ENCODE peak calls at places on chromosomes 11 and 22, in eight cellular contexts. D, H, Y, V, C, N, U and K are unnamed samples.

GRCh38 chr11:1774886-1775285 is 11.2 kb upstream of the CTSD start:
- DNase-seq in D (no peak), H (no peak), Y (no peak), V (no peak), C (no peak), N (no peak), U (no peak), K (no peak)

GRCh38 chr11:45988922-45989321 is 66.5 kb downstream of the LARGE2 start:
- DNase-seq in D (no peak), H (no peak), Y (no peak), V (no peak), C (no peak), N (no peak), U (no peak), K (no peak)

GRCh38 chr11:69367211-69367964 is 73.4 kb downstream of the MYEOV start:
- DNase-seq in D (no peak), H (no peak), Y (no peak), V (no peak), C (no peak), N (no peak), U (no peak), K (peak; percentile 28)

GRCh38 chr11:110921742-110922200 is 209.5 kb upstream of the ARHGAP20 start:
- DNase-seq in D (no peak), H (no peak), Y (no peak), V (no peak), C (no peak), N (no peak), U (peak; percentile 62), K (peak; percentile 50)

GRCh38 chr11:899724-900123 is 10.9 kb downstream of the CHID1 start:
- DNase-seq in D (no peak), H (no peak), Y (no peak), V (no peak), C (no peak), N (no peak), U (no peak), K (no peak)

GRCh38 chr22:23391022-23391421 is 189.1 kb downstream of the IGLL1 start:
- DNase-seq in D (no peak), H (no peak), Y (no peak), V (no peak), C (no peak), N (no peak), U (no peak), K (no peak)

GRCh38 chr22:40153186-40153585 is 24.5 kb upstream of the TNRC6B start:
- DNase-seq in D (no peak), H (no peak), Y (no peak), V (no peak), C (no peak), N (no peak), U (no peak), K (no peak)

GRCh38 chr22:38162881-38163843 is 18.5 kb downstream of the PLA2G6 start:
- DNase-seq in D (no peak), H (no peak), Y (no peak), V (no peak), C (no peak), N (peak; percentile 64), U (no peak), K (no peak)

GRCh38 chr11:128772814-128773213 is 78.9 kb downstream of the FLI1 start:
- DNase-seq in D (no peak), H (no peak), Y (no peak), V (no peak), C (peak; percentile 49), N (peak; percentile 69), U (no peak), K (no peak)

GRCh38 chr11:115144014-115144413 is 360.2 kb downstream of the CADM1 start:
- DNase-seq in D (no peak), H (no peak), Y (no peak), V (no peak), C (no peak), N (no peak), U (no peak), K (no peak)

GRCh38 chr11:78192911-78193341 is 4.2 kb downstream of the USP35 start:
- DNase-seq in D (no peak), H (no peak), Y (no peak), V (no peak), C (no peak), N (peak; percentile 16), U (no peak), K (no peak)

GRCh38 chr11:64534950-64535349 is 56.1 kb upstream of the SLC22A12 start:
- DNase-seq in D (no peak), H (no peak), Y (no peak), V (no peak), C (no peak), N (no peak), U (no peak), K (no peak)

GRCh38 chr22:39176673-39177455 is 24.4 kb upstream of the CBX7 start:
- DNase-seq in D (no peak), H (no peak), Y (no peak), V (no peak), C (no peak), N (no peak), U (no peak), K (no peak)

GRCh38 chr11:60769273-60769672 is 12.6 kb downstream of the MS4A15 start:
- DNase-seq in D (no peak), H (no peak), Y (no peak), V (no peak), C (no peak), N (no peak), U (no peak), K (no peak)

GRCh38 chr22:37822079-37822833 is 926 bp upstream of the GALR3 start:
- DNase-seq in D (no peak), H (no peak), Y (no peak), V (no peak), C (no peak), N (no peak), U (no peak), K (no peak)

GRCh38 chr11:119880143-119880542 is 151.1 kb upstream of the NECTIN1 start:
- DNase-seq in D (no peak), H (no peak), Y (no peak), V (no peak), C (no peak), N (no peak), U (no peak), K (no peak)

GRCh38 chr11:122556605-122557004 is 98.9 kb upstream of the UBASH3B start:
- DNase-seq in D (no peak), H (no peak), Y (no peak), V (no peak), C (no peak), N (no peak), U (no peak), K (no peak)

GRCh38 chr11:69888671-69889076 is 69.5 kb upstream of the FGF3 start:
- DNase-seq in D (peak; percentile 86), H (no peak), Y (peak; percentile 26), V (no peak), C (peak; percentile 83), N (peak; percentile 67), U (peak; percentile 40), K (peak; percentile 38)

GRCh38 chr11:119693253-119693815 is 35.7 kb downstream of the NECTIN1 start:
- DNase-seq in D (peak; percentile 64), H (no peak), Y (no peak), V (no peak), C (no peak), N (peak; percentile 28), U (no peak), K (no peak)

GRCh38 chr22:49640366-49641095 is 187.1 kb downstream of the BRD1 start:
- DNase-seq in D (no peak), H (no peak), Y (no peak), V (no peak), C (no peak), N (no peak), U (no peak), K (no peak)

GRCh38 chr11:117230981-117231636 is 764 bp downstream of the PCSK7 start:
- DNase-seq in D (no peak), H (no peak), Y (no peak), V (no peak), C (peak; percentile 82), N (peak; percentile 44), U (no peak), K (no peak)

GRCh38 chr11:68146010-68146540 is 24.9 kb upstream of the CHKA start:
- DNase-seq in D (no peak), H (no peak), Y (no peak), V (no peak), C (peak; percentile 98), N (no peak), U (no peak), K (no peak)

GRCh38 chr11:80727315-80727714 is 1286.5 kb upstream of the TENM4 start:
- DNase-seq in D (peak; percentile 10), H (no peak), Y (no peak), V (no peak), C (peak; percentile 17), N (peak; percentile 31), U (no peak), K (no peak)